ENCODE peak calls at places on chromosomes 3 and 15, in five cellular contexts. B is ovary, I is PC-3, X is esophagus muscularis mucosa, N is right atrium auricular region. G is an unnamed sample.

GRCh38 chr3:139939681-139940190 is 4.8 kb downstream of the CLSTN2 start:
- DNase-seq in B (no peak), I (no peak), X (peak; percentile 89), N (no peak), G (no peak)

GRCh38 chr15:101625169-101625568 is 27.0 kb downstream of the TM2D3 start:
- DNase-seq in B (no peak), I (no peak), X (no peak), N (no peak), G (no peak)

GRCh38 chr3:194961555-194961954 is 275.9 kb downstream of the FAM43A start:
- DNase-seq in B (no peak), I (no peak), X (no peak), N (no peak), G (no peak)

GRCh38 chr15:34182942-34183341 is 27.0 kb downstream of the KATNBL1 start:
- DNase-seq in B (no peak), I (peak; percentile 27), X (peak; percentile 26), N (no peak), G (no peak)

GRCh38 chr15:55289011-55289572 is 521 bp downstream of the RAB27A start:
- DNase-seq in B (no peak), I (peak; percentile 40), X (no peak), N (peak; percentile 60), G (peak; percentile 77)

GRCh38 chr15:40279437-40280141 is 3.3 kb downstream of the ANKRD63 start:
- DNase-seq in B (peak; percentile 68), I (peak; percentile 72), X (no peak), N (peak; percentile 71), G (no peak)

GRCh38 chr3:126130081-126130855 is 46.3 kb upstream of the SLC41A3 start:
- DNase-seq in B (peak; percentile 4), I (peak; percentile 18), X (peak; percentile 91), N (no peak), G (peak; percentile 64)

GRCh38 chr3:107668398-107668797 is 145.6 kb downstream of the BBX start:
- DNase-seq in B (no peak), I (no peak), X (no peak), N (no peak), G (no peak)

GRCh38 chr3:30347679-30348216 is 258.7 kb upstream of the TGFBR2 start:
- DNase-seq in B (no peak), I (peak; percentile 96), X (no peak), N (no peak), G (no peak)

GRCh38 chr15:60830479-60830878 is 351.5 kb upstream of the ICE2 start:
- DNase-seq in B (no peak), I (no peak), X (no peak), N (no peak), G (no peak)

GRCh38 chr3:52099006-52099405 is 42.6 kb upstream of the DUSP7 start:
- DNase-seq in B (no peak), I (peak; percentile 77), X (no peak), N (no peak), G (no peak)

GRCh38 chr15:33152502-33153109 is 41.9 kb downstream of the FMN1 start:
- DNase-seq in B (no peak), I (no peak), X (no peak), N (no peak), G (no peak)

GRCh38 chr3:46926871-46927717 is 49.5 kb downstream of the CCDC12 start:
- DNase-seq in B (no peak), I (no peak), X (no peak), N (no peak), G (no peak)

GRCh38 chr3:15303728-15304127 is 28.7 kb downstream of the SH3BP5 start:
- DNase-seq in B (no peak), I (no peak), X (no peak), N (no peak), G (no peak)

GRCh38 chr3:52685285-52685704 is 418 bp downstream of the PBRM1 start:
- DNase-seq in B (no peak), I (peak; percentile 83), X (no peak), N (peak; percentile 76), G (peak; percentile 85)

GRCh38 chr15:29569533-29570092 is 252.7 kb downstream of the TJP1 start:
- DNase-seq in B (no peak), I (no peak), X (peak; percentile 79), N (no peak), G (no peak)

GRCh38 chr3:136547293-136547692 is 204.9 kb downstream of the STAG1 start:
- DNase-seq in B (no peak), I (peak; percentile 16), X (no peak), N (no peak), G (no peak)

DNA sequence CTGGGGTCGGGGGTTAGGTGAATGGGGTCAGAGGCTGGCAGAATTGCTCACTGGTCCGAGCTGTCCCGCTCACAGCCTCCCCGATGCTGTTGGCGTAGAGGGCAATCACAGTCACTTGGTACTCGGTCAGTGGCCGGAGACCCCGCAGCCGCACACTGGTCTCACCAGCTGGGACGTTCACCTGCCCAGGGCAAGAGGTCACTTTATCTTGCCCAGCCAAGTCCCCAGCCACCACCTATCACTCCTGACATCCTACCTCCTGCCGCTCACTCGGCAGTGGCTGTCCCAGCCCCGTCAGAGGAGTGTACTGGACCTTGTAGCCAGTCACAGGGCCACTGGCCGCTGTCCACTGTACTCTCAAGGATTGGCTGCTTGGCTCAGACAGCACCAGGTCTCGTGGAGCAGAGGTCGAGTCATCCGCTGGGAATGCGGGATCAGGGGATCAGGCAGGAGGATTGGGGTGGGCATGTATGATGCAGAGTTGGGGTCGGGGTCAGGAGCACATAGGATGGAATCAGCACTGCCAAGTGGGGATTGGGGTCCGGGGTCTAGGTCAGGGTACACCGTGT is 2.5 kb downstream of the COL7A1 start:
- DNase-seq in B (no peak), I (no peak), X (no peak), N (no peak), G (no peak)
- H3K4me3 ChIP-seq in B (no peak overlapping the region), I (no peak overlapping the region), X (no peak overlapping the region), N (no peak overlapping the region), G (no peak overlapping the region)

DNA sequence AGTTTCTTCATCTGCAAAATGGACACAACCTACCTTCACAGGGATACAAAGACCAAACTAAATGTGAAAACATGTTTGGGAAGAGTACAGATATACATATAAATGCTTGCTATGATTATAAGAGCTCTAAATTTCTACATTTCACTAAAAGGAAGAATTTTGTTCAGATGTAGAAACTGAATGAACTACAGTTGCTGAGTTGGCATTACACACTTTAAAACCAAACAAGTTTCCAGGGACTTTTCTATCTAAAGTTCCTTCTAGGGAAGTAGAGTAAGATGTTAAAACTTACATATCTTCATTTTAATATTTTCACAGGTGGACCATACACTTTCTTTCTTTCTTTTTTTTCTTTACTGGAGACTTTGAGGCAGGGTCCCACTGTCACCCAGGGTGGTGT is 4.6 kb downstream of the AAGAB start:
- DNase-seq in B (no peak), I (no peak), X (no peak), N (no peak), G (no peak)
- H3K27ac ChIP-seq in B (no peak overlapping the region), I (no peak overlapping the region), X (no peak overlapping the region), N (no peak overlapping the region), G (no peak overlapping the region)

GRCh38 chr15:74203914-74204431 is 1.4 kb upstream of the STRA6 start:
- DNase-seq in B (peak; percentile 79), I (no peak), X (no peak), N (peak; percentile 74), G (peak; percentile 85)
- TF ChIP-seq CTCF in B (no peak), I (no peak), X (no peak), N (no peak), G (no peak)

GRCh38 chr15:89575146-89575655 is at the start of gene TICRR:
- DNase-seq in B (peak; percentile 93), I (peak; percentile 99), X (peak; percentile 99), N (peak; percentile 99), G (peak; percentile 97)

GRCh38 chr15:89575656-89576416 is 567 bp downstream of the TICRR start:
- DNase-seq in B (no peak), I (no peak), X (no peak), N (no peak), G (peak; percentile 78)

GRCh38 chr15:89576417-89576773 is 1.1 kb downstream of the TICRR start:
- DNase-seq in B (no peak), I (no peak), X (no peak), N (no peak), G (no peak)

GRCh38 chr15:89577776-89578115 is 2.5 kb downstream of the TICRR start:
- DNase-seq in B (no peak), I (no peak), X (no peak), N (no peak), G (no peak)

DNA sequence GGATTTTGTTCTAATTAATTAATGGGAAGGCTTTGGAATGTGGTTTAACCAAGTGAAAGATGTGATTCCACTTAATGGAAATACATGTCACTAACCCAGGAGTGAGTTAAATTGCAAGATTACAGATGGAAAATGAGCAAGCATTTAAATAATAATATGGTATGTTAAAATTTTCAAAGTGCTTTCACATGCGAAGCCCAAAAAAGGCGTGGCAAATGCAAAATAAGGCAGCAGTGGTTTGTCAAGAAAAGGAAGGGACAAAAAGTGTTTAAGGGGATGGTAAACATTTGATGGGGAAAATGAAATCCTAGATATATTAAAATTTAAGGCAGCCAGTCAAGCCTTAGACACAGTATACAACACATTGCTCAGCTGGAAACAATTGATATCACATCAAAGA is 2.9 kb downstream of the TICRR start:
- DNase-seq in B (no peak), I (no peak), X (no peak), N (no peak), G (no peak)
- H3K4me3 ChIP-seq in B (no peak overlapping the region), I (peak overlapping the region; percentile 73), X (no peak overlapping the region), N (no peak overlapping the region), G (no peak overlapping the region)

DNA sequence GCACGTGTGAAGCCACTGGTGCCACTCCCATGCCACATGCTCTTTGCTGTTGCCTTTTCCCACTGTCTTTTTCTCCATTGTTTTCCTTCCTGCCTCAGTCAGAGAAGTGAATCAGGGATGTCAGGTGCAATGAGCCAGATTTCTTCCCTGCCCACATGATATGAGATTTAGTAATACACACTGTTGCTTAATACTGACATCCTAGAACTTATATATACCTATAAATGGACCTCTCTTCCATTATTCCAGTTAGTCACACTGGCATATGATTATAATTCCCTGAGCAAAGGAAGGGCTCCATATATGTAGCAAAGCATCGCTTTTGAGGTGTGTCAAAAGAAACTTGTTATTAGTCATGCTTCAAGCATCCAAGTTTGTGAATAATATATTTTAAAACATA is 48.4 kb downstream of the CHST2 start:
- DNase-seq in B (no peak), I (peak; percentile 73), X (no peak), N (no peak), G (no peak)
- H3K27ac ChIP-seq in B (no peak overlapping the region), I (peak overlapping the region; percentile 85), X (no peak overlapping the region), N (no peak overlapping the region), G (no peak overlapping the region)

DNA sequence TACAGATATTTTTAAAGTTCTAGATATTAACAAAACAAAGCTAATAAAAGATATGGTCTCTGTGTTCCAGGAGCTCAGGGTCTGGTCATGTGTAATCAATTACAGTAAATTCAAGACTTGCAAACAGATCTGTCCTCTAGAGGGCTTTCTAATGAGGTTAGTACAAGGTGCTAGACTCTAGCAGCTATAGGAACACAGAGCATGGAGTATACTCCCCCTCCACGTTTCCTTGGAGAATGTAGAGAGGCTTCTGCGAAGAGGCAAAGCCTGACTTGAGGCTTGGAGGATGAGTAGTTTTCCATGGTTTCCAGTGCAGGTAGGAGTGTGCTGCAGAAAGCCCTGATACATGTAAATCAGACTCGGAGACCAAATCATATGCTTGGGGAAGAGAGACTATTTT is 32.7 kb upstream of the DLG1 start:
- DNase-seq in B (no peak), I (peak; percentile 23), X (no peak), N (no peak), G (no peak)
- TF ChIP-seq CTCF in B (no peak), I (peak; percentile 44), X (no peak), N (no peak), G (no peak)

DNA sequence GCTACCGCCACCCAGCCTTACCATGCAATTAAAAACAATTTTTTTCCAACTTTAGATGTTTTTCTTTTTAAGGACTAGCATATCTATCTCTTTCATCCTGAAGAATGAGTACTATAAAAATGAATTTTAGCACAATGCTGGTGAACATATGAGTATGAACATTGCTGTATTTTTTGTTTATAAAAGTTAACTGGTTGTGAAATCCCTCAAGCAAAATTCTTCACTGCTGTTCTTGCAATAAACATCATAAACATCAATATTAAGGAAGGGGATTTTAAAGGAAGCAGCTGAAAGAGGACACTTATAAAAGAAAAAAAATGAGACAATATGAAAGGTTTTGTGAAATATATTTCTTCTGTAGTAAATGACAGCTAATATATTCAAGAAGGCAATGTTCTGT is 3.0 kb downstream of the PLSCR4 start:
- DNase-seq in B (no peak), I (no peak), X (no peak), N (no peak), G (no peak)
- H3K4me3 ChIP-seq in B (no peak overlapping the region), I (no peak overlapping the region), X (peak overlapping the region; percentile 18), N (no peak overlapping the region), G (peak overlapping the region; percentile 98)

G was measured in coronary artery.